ENCODE peak calls at places on chromosomes 11 and 22, in eight cellular contexts. One of them, this sample, is unnamed.

GRCh38 chr11:476416-476815 is 26.3 kb downstream of the PTDSS2 start:
- DNase-seq in heart right ventricle: no peak
- DNase-seq in AG10803: no peak
- DNase-seq in OCI-LY7: no peak
- DNase-seq in IMR-90: no peak
- DNase-seq in left ventricle myocardium inferior: no peak
- DNase-seq in fibroblast of lung: no peak
- DNase-seq in tibial nerve: no peak
- DNase-seq in this sample: no peak

GRCh38 chr11:115304774-115305472 is 199.3 kb downstream of the CADM1 start:
- DNase-seq in heart right ventricle: no peak
- DNase-seq in AG10803: no peak
- DNase-seq in OCI-LY7: no peak
- DNase-seq in IMR-90: no peak
- DNase-seq in left ventricle myocardium inferior: no peak
- DNase-seq in fibroblast of lung: peak
- DNase-seq in tibial nerve: no peak
- DNase-seq in this sample: no peak

GRCh38 chr11:65915821-65916251 is 3.0 kb downstream of the C11orf68 start:
- DNase-seq in heart right ventricle: peak
- DNase-seq in AG10803: peak
- DNase-seq in OCI-LY7: no peak
- DNase-seq in IMR-90: peak
- DNase-seq in left ventricle myocardium inferior: peak
- DNase-seq in fibroblast of lung: peak
- DNase-seq in tibial nerve: peak
- DNase-seq in this sample: peak

GRCh38 chr11:14908214-14908880 is 16.3 kb upstream of the CYP2R1 start:
- DNase-seq in heart right ventricle: no peak
- DNase-seq in AG10803: peak
- DNase-seq in OCI-LY7: peak
- DNase-seq in IMR-90: peak
- DNase-seq in left ventricle myocardium inferior: no peak
- DNase-seq in fibroblast of lung: peak
- DNase-seq in tibial nerve: peak
- DNase-seq in this sample: peak

GRCh38 chr11:12090761-12091261 is 19.6 kb upstream of the MICAL2 start:
- DNase-seq in heart right ventricle: no peak
- DNase-seq in AG10803: no peak
- DNase-seq in OCI-LY7: no peak
- DNase-seq in IMR-90: no peak
- DNase-seq in left ventricle myocardium inferior: no peak
- DNase-seq in fibroblast of lung: no peak
- DNase-seq in tibial nerve: no peak
- DNase-seq in this sample: peak

GRCh38 chr11:16299884-16300778 is 56.2 kb downstream of the SOX6 start:
- DNase-seq in heart right ventricle: no peak
- DNase-seq in AG10803: no peak
- DNase-seq in OCI-LY7: no peak
- DNase-seq in IMR-90: no peak
- DNase-seq in left ventricle myocardium inferior: no peak
- DNase-seq in fibroblast of lung: no peak
- DNase-seq in tibial nerve: no peak
- DNase-seq in this sample: no peak

GRCh38 chr11:46260161-46260560 is 17.3 kb upstream of the CREB3L1 start:
- DNase-seq in heart right ventricle: no peak
- DNase-seq in AG10803: no peak
- DNase-seq in OCI-LY7: no peak
- DNase-seq in IMR-90: no peak
- DNase-seq in left ventricle myocardium inferior: no peak
- DNase-seq in fibroblast of lung: no peak
- DNase-seq in tibial nerve: no peak
- DNase-seq in this sample: no peak

GRCh38 chr11:44566952-44567875 is 1.8 kb downstream of the CD82 start:
- DNase-seq in heart right ventricle: no peak
- DNase-seq in AG10803: no peak
- DNase-seq in OCI-LY7: no peak
- DNase-seq in IMR-90: no peak
- DNase-seq in left ventricle myocardium inferior: no peak
- DNase-seq in fibroblast of lung: no peak
- DNase-seq in tibial nerve: no peak
- DNase-seq in this sample: no peak

GRCh38 chr22:48881326-48881980 is 946.2 kb downstream of the BRD1 start:
- DNase-seq in heart right ventricle: no peak
- DNase-seq in AG10803: no peak
- DNase-seq in OCI-LY7: no peak
- DNase-seq in IMR-90: no peak
- DNase-seq in left ventricle myocardium inferior: peak
- DNase-seq in fibroblast of lung: no peak
- DNase-seq in tibial nerve: no peak
- DNase-seq in this sample: no peak

GRCh38 chr22:27336151-27337090 is 465.1 kb downstream of the MN1 start:
- DNase-seq in heart right ventricle: no peak
- DNase-seq in AG10803: peak
- DNase-seq in OCI-LY7: no peak
- DNase-seq in IMR-90: no peak
- DNase-seq in left ventricle myocardium inferior: no peak
- DNase-seq in fibroblast of lung: peak
- DNase-seq in tibial nerve: no peak
- DNase-seq in this sample: no peak

GRCh38 chr22:39010946-39011625 is 3.0 kb upstream of the APOBEC3C start:
- DNase-seq in heart right ventricle: no peak
- DNase-seq in AG10803: no peak
- DNase-seq in OCI-LY7: no peak
- DNase-seq in IMR-90: no peak
- DNase-seq in left ventricle myocardium inferior: no peak
- DNase-seq in fibroblast of lung: no peak
- DNase-seq in tibial nerve: no peak
- DNase-seq in this sample: no peak

GRCh38 chr11:118610773-118611432 is 3.5 kb downstream of the PHLDB1 start:
- DNase-seq in heart right ventricle: peak
- DNase-seq in AG10803: peak
- DNase-seq in OCI-LY7: peak
- DNase-seq in IMR-90: peak
- DNase-seq in left ventricle myocardium inferior: peak
- DNase-seq in fibroblast of lung: peak
- DNase-seq in tibial nerve: peak
- DNase-seq in this sample: peak

GRCh38 chr22:21946262-21946925 is 6.3 kb downstream of the PPM1F start:
- DNase-seq in heart right ventricle: no peak
- DNase-seq in AG10803: no peak
- DNase-seq in OCI-LY7: no peak
- DNase-seq in IMR-90: no peak
- DNase-seq in left ventricle myocardium inferior: no peak
- DNase-seq in fibroblast of lung: no peak
- DNase-seq in tibial nerve: no peak
- DNase-seq in this sample: no peak

GRCh38 chr11:60942970-60943565 is 8.9 kb downstream of the SLC15A3 start:
- DNase-seq in heart right ventricle: no peak
- DNase-seq in AG10803: no peak
- DNase-seq in OCI-LY7: no peak
- DNase-seq in IMR-90: no peak
- DNase-seq in left ventricle myocardium inferior: no peak
- DNase-seq in fibroblast of lung: peak
- DNase-seq in tibial nerve: no peak
- DNase-seq in this sample: no peak

DNA sequence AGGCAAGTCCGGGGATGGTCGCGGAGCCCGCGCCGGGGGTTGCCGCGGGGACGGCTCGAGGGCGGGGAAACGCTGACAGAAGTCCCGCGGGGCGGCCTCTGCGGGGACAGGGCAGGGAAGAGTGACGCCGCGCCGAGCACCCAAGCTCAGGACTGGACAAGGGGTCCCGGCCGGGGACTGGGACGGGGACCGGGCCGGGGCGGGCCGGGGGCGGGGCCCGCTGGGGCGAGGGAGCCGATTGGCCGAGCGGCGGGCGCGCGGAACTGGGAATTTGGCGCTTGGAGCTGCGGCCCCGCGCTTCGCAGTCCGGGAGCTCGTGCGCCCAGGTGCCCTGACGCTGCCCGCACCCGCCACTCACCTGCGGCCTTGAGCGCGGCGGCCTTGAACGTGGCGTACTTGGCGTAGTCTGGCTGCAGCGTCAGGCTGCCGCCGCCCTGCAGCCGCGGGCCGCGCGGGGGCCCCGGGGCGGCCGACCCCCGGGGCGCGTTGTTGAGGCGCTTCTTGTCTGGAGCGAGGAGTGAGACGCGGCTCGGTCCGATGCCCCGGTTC is 4.8 kb downstream of the SHISA8 start:
- DNase-seq in heart right ventricle: peak
- DNase-seq in AG10803: no peak
- DNase-seq in OCI-LY7: no peak
- DNase-seq in IMR-90: no peak
- DNase-seq in left ventricle myocardium inferior: peak
- DNase-seq in fibroblast of lung: no peak
- DNase-seq in tibial nerve: no peak
- DNase-seq in this sample: no peak
- H3K4me3 ChIP-seq in heart right ventricle: peak
- H3K4me3 ChIP-seq in AG10803: peak
- H3K4me3 ChIP-seq in OCI-LY7: no peak
- H3K4me3 ChIP-seq in IMR-90: peak
- H3K4me3 ChIP-seq in left ventricle myocardium inferior: peak
- H3K4me3 ChIP-seq in fibroblast of lung: no peak
- H3K4me3 ChIP-seq in tibial nerve: peak
- H3K4me3 ChIP-seq in this sample: no peak

DNA sequence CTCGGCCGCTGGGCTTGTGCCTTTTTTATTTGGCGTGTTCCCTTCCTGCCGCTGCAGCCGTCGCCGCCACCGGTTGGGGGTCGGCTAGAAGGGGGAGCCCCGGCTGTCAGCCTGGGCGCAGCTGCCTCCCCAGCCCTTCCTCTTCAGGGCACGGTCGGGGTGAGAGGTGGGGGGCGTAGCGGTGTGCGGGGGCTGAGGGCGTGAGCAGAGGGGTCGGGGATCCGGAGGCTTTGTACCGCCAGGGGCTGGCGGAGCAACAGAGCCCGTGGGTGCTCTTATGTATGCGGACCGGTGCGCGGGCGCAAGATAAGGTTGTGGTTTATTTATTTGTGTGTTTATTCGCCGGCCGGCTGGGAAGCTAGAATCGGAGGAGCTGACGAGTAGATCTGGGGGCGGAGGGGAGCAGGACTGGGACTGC is 482 bp downstream of the ZBTB16 start:
- DNase-seq in heart right ventricle: no peak
- DNase-seq in AG10803: no peak
- DNase-seq in OCI-LY7: no peak
- DNase-seq in IMR-90: no peak
- DNase-seq in left ventricle myocardium inferior: peak
- DNase-seq in fibroblast of lung: no peak
- DNase-seq in tibial nerve: no peak
- DNase-seq in this sample: peak
- H3K4me3 ChIP-seq in heart right ventricle: peak
- H3K4me3 ChIP-seq in AG10803: peak
- H3K4me3 ChIP-seq in OCI-LY7: no peak
- H3K4me3 ChIP-seq in IMR-90: no peak
- H3K4me3 ChIP-seq in left ventricle myocardium inferior: peak
- H3K4me3 ChIP-seq in fibroblast of lung: peak
- H3K4me3 ChIP-seq in tibial nerve: peak
- H3K4me3 ChIP-seq in this sample: peak

DNA sequence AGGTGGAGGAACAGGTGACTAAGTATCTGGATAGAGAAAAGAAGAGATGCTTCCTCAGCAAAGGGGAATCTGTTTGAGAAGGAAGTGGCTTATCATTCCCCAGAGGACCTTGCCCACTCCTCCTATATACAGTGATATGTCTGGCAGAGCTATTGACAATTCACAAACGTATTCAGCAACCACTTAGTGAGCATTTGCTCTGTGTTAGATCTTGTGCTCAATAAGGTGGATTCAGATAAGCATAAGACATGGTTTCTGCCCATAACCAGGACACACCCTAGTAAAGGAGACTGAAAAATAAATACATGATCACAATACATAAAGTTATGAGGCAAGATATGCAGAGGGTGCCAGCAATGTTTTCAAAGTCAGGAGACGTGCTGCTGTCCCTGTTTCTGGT is 1.4 kb downstream of the TMEM9B start:
- DNase-seq in heart right ventricle: no peak
- DNase-seq in AG10803: no peak
- DNase-seq in OCI-LY7: no peak
- DNase-seq in IMR-90: no peak
- DNase-seq in left ventricle myocardium inferior: no peak
- DNase-seq in fibroblast of lung: no peak
- DNase-seq in tibial nerve: no peak
- DNase-seq in this sample: no peak
- H3K4me3 ChIP-seq in heart right ventricle: no peak
- H3K4me3 ChIP-seq in AG10803: peak
- H3K4me3 ChIP-seq in OCI-LY7: peak
- H3K4me3 ChIP-seq in IMR-90: no peak
- H3K4me3 ChIP-seq in left ventricle myocardium inferior: peak
- H3K4me3 ChIP-seq in fibroblast of lung: peak
- H3K4me3 ChIP-seq in tibial nerve: no peak
- H3K4me3 ChIP-seq in this sample: no peak

GRCh38 chr11:10931761-10932700 is 74.2 kb upstream of the ZBED5 start:
- DNase-seq in heart right ventricle: peak
- DNase-seq in AG10803: no peak
- DNase-seq in OCI-LY7: no peak
- DNase-seq in IMR-90: no peak
- DNase-seq in left ventricle myocardium inferior: peak
- DNase-seq in fibroblast of lung: no peak
- DNase-seq in tibial nerve: no peak
- DNase-seq in this sample: no peak
- H3K4me3 ChIP-seq in heart right ventricle: peak
- H3K4me3 ChIP-seq in AG10803: peak
- H3K4me3 ChIP-seq in OCI-LY7: no peak
- H3K4me3 ChIP-seq in IMR-90: peak
- H3K4me3 ChIP-seq in left ventricle myocardium inferior: peak
- H3K4me3 ChIP-seq in fibroblast of lung: peak
- H3K4me3 ChIP-seq in tibial nerve: peak
- H3K4me3 ChIP-seq in this sample: peak

GRCh38 chr11:43547900-43548381 is 132.6 kb upstream of the HSD17B12 start:
- DNase-seq in heart right ventricle: peak
- DNase-seq in AG10803: peak
- DNase-seq in OCI-LY7: no peak
- DNase-seq in IMR-90: no peak
- DNase-seq in left ventricle myocardium inferior: peak
- DNase-seq in fibroblast of lung: no peak
- DNase-seq in tibial nerve: no peak
- DNase-seq in this sample: no peak
- H3K4me3 ChIP-seq in heart right ventricle: peak
- H3K4me3 ChIP-seq in AG10803: no peak
- H3K4me3 ChIP-seq in OCI-LY7: no peak
- H3K4me3 ChIP-seq in IMR-90: no peak
- H3K4me3 ChIP-seq in left ventricle myocardium inferior: peak
- H3K4me3 ChIP-seq in fibroblast of lung: no peak
- H3K4me3 ChIP-seq in tibial nerve: no peak
- H3K4me3 ChIP-seq in this sample: no peak

GRCh38 chr11:97237151-97237550 is 847.3 kb downstream of the JRKL start:
- DNase-seq in heart right ventricle: no peak
- DNase-seq in AG10803: no peak
- DNase-seq in OCI-LY7: no peak
- DNase-seq in IMR-90: no peak
- DNase-seq in left ventricle myocardium inferior: no peak
- DNase-seq in fibroblast of lung: no peak
- DNase-seq in tibial nerve: no peak
- DNase-seq in this sample: no peak

DNA sequence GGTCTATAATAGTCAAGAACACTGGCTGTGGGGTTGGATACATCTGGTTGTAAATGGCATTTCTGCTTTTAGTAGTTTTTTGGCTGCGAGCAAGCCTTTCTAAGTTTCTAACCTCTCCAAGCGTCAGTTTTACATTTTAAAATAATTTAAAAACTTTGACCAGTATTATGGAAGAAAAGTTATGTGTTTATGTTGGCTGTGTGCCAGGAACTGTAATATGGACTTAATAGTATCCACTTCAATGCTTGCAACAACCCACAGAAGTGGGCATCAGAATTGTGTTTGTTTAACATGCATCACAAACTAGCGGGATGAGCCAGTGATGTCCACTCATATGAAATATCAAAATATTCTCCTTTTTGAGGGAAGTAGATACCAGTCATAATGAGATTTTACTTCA is 844.2 kb downstream of the JRKL start:
- DNase-seq in heart right ventricle: no peak
- DNase-seq in AG10803: no peak
- DNase-seq in OCI-LY7: no peak
- DNase-seq in IMR-90: no peak
- DNase-seq in left ventricle myocardium inferior: no peak
- DNase-seq in fibroblast of lung: no peak
- DNase-seq in tibial nerve: no peak
- DNase-seq in this sample: no peak
- H3K4me3 ChIP-seq in heart right ventricle: no peak
- H3K4me3 ChIP-seq in AG10803: no peak
- H3K4me3 ChIP-seq in OCI-LY7: no peak
- H3K4me3 ChIP-seq in IMR-90: no peak
- H3K4me3 ChIP-seq in left ventricle myocardium inferior: no peak
- H3K4me3 ChIP-seq in fibroblast of lung: no peak
- H3K4me3 ChIP-seq in tibial nerve: no peak
- H3K4me3 ChIP-seq in this sample: no peak